ENCODE peak calls at places on chromosomes 16 and 17, in four cellular contexts. One of them, this sample, is unnamed.

GRCh38 chr17:48026503-48027321 is 10.9 kb downstream of the COPZ2 start:
- DNase-seq in AG08396: peak
- DNase-seq in NCI-H460: peak
- DNase-seq in amniotic stem cell: peak
- DNase-seq in this sample: peak

GRCh38 chr17:6641374-6641818 is 536 bp downstream of the TXNDC17 start:
- DNase-seq in AG08396: no peak
- DNase-seq in NCI-H460: no peak
- DNase-seq in amniotic stem cell: no peak
- DNase-seq in this sample: no peak

GRCh38 chr17:65131946-65132345 is 5.2 kb upstream of the RGS9 start:
- DNase-seq in AG08396: peak
- DNase-seq in NCI-H460: no peak
- DNase-seq in amniotic stem cell: peak
- DNase-seq in this sample: no peak

GRCh38 chr16:86088816-86089215 is 189.9 kb downstream of the IRF8 start:
- DNase-seq in AG08396: no peak
- DNase-seq in NCI-H460: no peak
- DNase-seq in amniotic stem cell: no peak
- DNase-seq in this sample: no peak

GRCh38 chr16:48538746-48539484 is 71.1 kb downstream of the N4BP1 start:
- DNase-seq in AG08396: no peak
- DNase-seq in NCI-H460: no peak
- DNase-seq in amniotic stem cell: no peak
- DNase-seq in this sample: no peak

GRCh38 chr17:1561420-1562177 is 993 bp downstream of the PITPNA start:
- DNase-seq in AG08396: peak
- DNase-seq in NCI-H460: no peak
- DNase-seq in amniotic stem cell: no peak
- DNase-seq in this sample: no peak

GRCh38 chr17:50604470-50604869 is 30.2 kb upstream of the ABCC3 start:
- DNase-seq in AG08396: peak
- DNase-seq in NCI-H460: no peak
- DNase-seq in amniotic stem cell: no peak
- DNase-seq in this sample: no peak

GRCh38 chr17:1916339-1916738 is 86.5 kb downstream of the RPA1 start:
- DNase-seq in AG08396: no peak
- DNase-seq in NCI-H460: no peak
- DNase-seq in amniotic stem cell: no peak
- DNase-seq in this sample: no peak

GRCh38 chr16:84613408-84614071 is 4.3 kb downstream of the COTL1 start:
- DNase-seq in AG08396: no peak
- DNase-seq in NCI-H460: no peak
- DNase-seq in amniotic stem cell: no peak
- DNase-seq in this sample: no peak

GRCh38 chr17:82241183-82241925 is 12.5 kb downstream of the SLC16A3 start:
- DNase-seq in AG08396: peak
- DNase-seq in NCI-H460: no peak
- DNase-seq in amniotic stem cell: no peak
- DNase-seq in this sample: no peak

GRCh38 chr17:74190154-74190553 is 13.3 kb upstream of the RPL38 start:
- DNase-seq in AG08396: peak
- DNase-seq in NCI-H460: peak
- DNase-seq in amniotic stem cell: no peak
- DNase-seq in this sample: peak

GRCh38 chr16:81468269-81468902 is 23.8 kb downstream of the CMIP start:
- DNase-seq in AG08396: no peak
- DNase-seq in NCI-H460: no peak
- DNase-seq in amniotic stem cell: no peak
- DNase-seq in this sample: no peak

GRCh38 chr16:27318399-27319256 is 4.9 kb downstream of the IL4R start:
- DNase-seq in AG08396: no peak
- DNase-seq in NCI-H460: no peak
- DNase-seq in amniotic stem cell: no peak
- DNase-seq in this sample: no peak

GRCh38 chr16:20938426-20938825 is 37.9 kb downstream of the LYRM1 start:
- DNase-seq in AG08396: no peak
- DNase-seq in NCI-H460: no peak
- DNase-seq in amniotic stem cell: peak
- DNase-seq in this sample: no peak

GRCh38 chr17:34122529-34122928 is 132.6 kb upstream of the CCL2 start:
- DNase-seq in AG08396: no peak
- DNase-seq in NCI-H460: no peak
- DNase-seq in amniotic stem cell: no peak
- DNase-seq in this sample: no peak

GRCh38 chr16:84503751-84504395 is 586 bp downstream of the MEAK7 start:
- DNase-seq in AG08396: peak
- DNase-seq in NCI-H460: no peak
- DNase-seq in amniotic stem cell: no peak
- DNase-seq in this sample: no peak

GRCh38 chr17:64032081-64032480 is 11.6 kb upstream of the ICAM2 start:
- DNase-seq in AG08396: no peak
- DNase-seq in NCI-H460: no peak
- DNase-seq in amniotic stem cell: no peak
- DNase-seq in this sample: no peak

GRCh38 chr17:45294506-45294905 is 22.3 kb downstream of the MAP3K14 start:
- DNase-seq in AG08396: peak
- DNase-seq in NCI-H460: no peak
- DNase-seq in amniotic stem cell: peak
- DNase-seq in this sample: peak

GRCh38 chr17:68172461-68172954 is 75.3 kb upstream of the AMZ2 start:
- DNase-seq in AG08396: peak
- DNase-seq in NCI-H460: peak
- DNase-seq in amniotic stem cell: no peak
- DNase-seq in this sample: peak

GRCh38 chr17:79777166-79777843 is 643 bp upstream of the CBX2 start:
- DNase-seq in AG08396: no peak
- DNase-seq in NCI-H460: peak
- DNase-seq in amniotic stem cell: no peak
- DNase-seq in this sample: peak

GRCh38 chr17:8806206-8807069 is 7.3 kb upstream of the MFSD6L start:
- DNase-seq in AG08396: no peak
- DNase-seq in NCI-H460: no peak
- DNase-seq in amniotic stem cell: no peak
- DNase-seq in this sample: no peak

GRCh38 chr17:36468903-36469635 is 17.4 kb upstream of the ZNHIT3 start:
- DNase-seq in AG08396: no peak
- DNase-seq in NCI-H460: no peak
- DNase-seq in amniotic stem cell: no peak
- DNase-seq in this sample: no peak

GRCh38 chr17:60305141-60305540 is 86.8 kb downstream of the USP32 start:
- DNase-seq in AG08396: no peak
- DNase-seq in NCI-H460: no peak
- DNase-seq in amniotic stem cell: no peak
- DNase-seq in this sample: no peak

GRCh38 chr17:56894859-56895455 is 18.9 kb downstream of the TRIM25 start:
- DNase-seq in AG08396: no peak
- DNase-seq in NCI-H460: no peak
- DNase-seq in amniotic stem cell: no peak
- DNase-seq in this sample: no peak

GRCh38 chr17:57535652-57536018 is 209.5 kb downstream of the CCDC182 start:
- DNase-seq in AG08396: no peak
- DNase-seq in NCI-H460: no peak
- DNase-seq in amniotic stem cell: no peak
- DNase-seq in this sample: no peak

GRCh38 chr17:35890774-35891155 is 10.6 kb upstream of the CCL5 start:
- DNase-seq in AG08396: no peak
- DNase-seq in NCI-H460: no peak
- DNase-seq in amniotic stem cell: no peak
- DNase-seq in this sample: peak

This sample was measured in T47D.